ENCODE peak calls at places on chromosome 16, in six cellular contexts. C is right lobe of liver, W is sigmoid colon, N is endodermal cell, Y is lung, R is adrenal gland. L is an unnamed sample. For H3K9me3 and H3K4me1, the result is how much of the 10 kb centered on the place peaks cover.

GRCh38 chr16:83813818-83814653 is 6.3 kb downstream of the HSBP1 start:
- DNase-seq in C (no peak), W (no peak), N (no peak), Y (no peak), R (peak), L (no peak)

GRCh38 chr16:84141143-84141670 is 3.8 kb downstream of the HSDL1 start:
- DNase-seq in C (no peak), W (no peak), N (no peak), Y (no peak), R (no peak), L (no peak)

GRCh38 chr16:86122681-86123342 is 223.8 kb downstream of the IRF8 start:
- DNase-seq in C (no peak), W (peak), N (peak), Y (no peak), R (no peak), L (peak)

GRCh38 chr16:29012913-29013641 is 28.2 kb downstream of the LAT start:
- DNase-seq in C (no peak), W (no peak), N (no peak), Y (no peak), R (no peak), L (no peak)

GRCh38 chr16:46891910-46892309 is 7.7 kb downstream of the GPT2 start:
- DNase-seq in C (peak), W (no peak), N (no peak), Y (no peak), R (no peak), L (no peak)

GRCh38 chr16:81524382-81524781 is 79.8 kb downstream of the CMIP start:
- DNase-seq in C (peak), W (no peak), N (no peak), Y (no peak), R (no peak), L (no peak)

GRCh38 chr16:59060212-59060611 is 326.1 kb upstream of the GOT2 start:
- DNase-seq in C (no peak), W (no peak), N (no peak), Y (no peak), R (no peak), L (no peak)

GRCh38 chr16:72814226-72814625 is 233.7 kb downstream of the ZFHX3 start:
- DNase-seq in C (no peak), W (no peak), N (no peak), Y (no peak), R (no peak), L (no peak)

GRCh38 chr16:57347858-57348257 is 10.7 kb upstream of the CCL22 start:
- DNase-seq in C (no peak), W (no peak), N (no peak), Y (no peak), R (no peak), L (no peak)

GRCh38 chr16:10502766-10503165 is 77.6 kb downstream of the EMP2 start:
- DNase-seq in C (no peak), W (no peak), N (no peak), Y (no peak), R (no peak), L (no peak)

GRCh38 chr16:26569793-26570192 is 496.9 kb upstream of the C16orf82 start:
- DNase-seq in C (no peak), W (no peak), N (peak), Y (no peak), R (peak), L (peak)

GRCh38 chr16:83070416-83071199 is 443.8 kb downstream of the CDH13 start:
- DNase-seq in C (no peak), W (no peak), N (no peak), Y (no peak), R (no peak), L (peak)

GRCh38 chr16:46889942-46890300 is 5.8 kb downstream of the GPT2 start:
- DNase-seq in C (no peak), W (no peak), N (no peak), Y (no peak), R (no peak), L (no peak)

GRCh38 chr16:84916156-84916555 is 95.2 kb downstream of the ZDHHC7 start:
- DNase-seq in C (no peak), W (no peak), N (no peak), Y (no peak), R (no peak), L (no peak)

GRCh38 chr16:50900391-50900942 is 158.6 kb downstream of the CYLD start:
- DNase-seq in C (no peak), W (no peak), N (no peak), Y (no peak), R (no peak), L (no peak)

GRCh38 chr16:60310836-60311445 is 1576.8 kb upstream of the GOT2 start:
- DNase-seq in C (no peak), W (no peak), N (no peak), Y (no peak), R (no peak), L (no peak)

GRCh38 chr16:85458952-85459351 is 154.2 kb upstream of the GSE1 start:
- DNase-seq in C (no peak), W (no peak), N (no peak), Y (no peak), R (no peak), L (no peak)

GRCh38 chr16:13767215-13767614 is 152.7 kb upstream of the ERCC4 start:
- DNase-seq in C (no peak), W (no peak), N (no peak), Y (no peak), R (no peak), L (no peak)

GRCh38 chr16:89201467-89202377 is 1.4 kb upstream of the SLC22A31 start:
- DNase-seq in C (peak), W (peak), N (peak), Y (peak), R (peak), L (peak)

GRCh38 chr16:1791256-1791942 is 2.1 kb downstream of the IGFALS start:
- DNase-seq in C (peak), W (peak), N (peak), Y (no peak), R (no peak), L (no peak)
- H3K27ac ChIP-seq in C (no peak), W (no peak), N (no peak), Y (no peak), R (no peak), L (no peak)

GRCh38 chr16:3413730-3414379 is 12.8 kb downstream of the ZNF174 start:
- DNase-seq in C (no peak), W (no peak), N (peak), Y (no peak), R (no peak), L (no peak)
- H3K9me3 ChIP-seq in C (under half), W (under half), N (under half), Y (under half), R (under half), L (under half)

GRCh38 chr16:53721017-53721416 is 17.1 kb downstream of the FTO start:
- DNase-seq in C (no peak), W (no peak), N (no peak), Y (no peak), R (no peak), L (no peak)
- H3K4me1 ChIP-seq in C (under half), W (under half), N (under half), Y (under half), R (under half), L (under half)

DNA sequence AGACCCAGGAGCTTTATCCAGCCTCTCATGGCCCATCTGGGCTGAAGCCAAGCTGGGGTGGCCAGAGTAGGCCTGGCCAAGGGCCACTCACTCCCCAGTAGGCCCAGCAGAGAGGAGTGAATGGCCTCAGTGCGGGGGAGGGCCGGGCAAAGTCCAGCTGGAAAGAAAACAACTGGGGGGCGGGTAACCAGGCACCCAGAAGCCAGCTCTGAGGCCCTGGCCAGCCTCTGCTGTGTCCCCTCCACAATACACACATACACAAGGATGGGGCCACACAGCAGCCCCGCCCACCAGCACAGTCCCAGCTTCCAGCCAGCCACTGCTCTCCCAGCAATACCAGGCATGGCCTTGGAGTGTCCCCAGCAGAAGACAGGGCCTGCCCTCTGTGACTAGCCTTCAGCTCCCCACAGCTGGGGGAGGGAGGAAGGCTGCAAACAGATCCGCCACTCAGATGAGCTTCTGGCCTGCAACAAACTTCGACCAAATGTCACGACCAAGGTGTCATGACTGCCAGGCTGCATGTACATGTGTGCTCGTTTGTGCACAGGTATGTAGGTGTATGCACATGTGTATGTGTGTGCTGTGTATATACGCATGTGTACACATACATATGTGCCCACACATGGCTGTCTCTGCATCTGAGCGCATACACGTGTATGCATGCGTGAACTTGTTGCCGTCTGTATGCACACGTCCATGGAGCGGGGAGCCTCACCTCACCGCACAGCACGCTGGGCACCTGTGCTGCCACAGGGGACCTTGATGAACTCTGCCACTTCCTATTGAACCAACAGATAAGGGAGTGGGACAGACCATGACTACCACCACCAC is 5.0 kb downstream of the CARHSP1 start:
- DNase-seq in C (peak), W (no peak), N (peak), Y (no peak), R (peak), L (peak)
- H3K27ac ChIP-seq in C (peak), W (peak), N (no peak), Y (no peak), R (peak), L (peak)

GRCh38 chr16:35574454-35575431 is 2115.3 kb downstream of the TP53TG3F start:
- DNase-seq in C (no peak), W (no peak), N (no peak), Y (no peak), R (no peak), L (no peak)
- H3K9me3 ChIP-seq in C (under half), W (under half), N (half or more), Y (under half), R (under half), L (under half)

GRCh38 chr16:11852092-11852809 is 909 bp upstream of the RSL1D1 start:
- DNase-seq in C (no peak), W (no peak), N (no peak), Y (no peak), R (no peak), L (no peak)
- H3K4me1 ChIP-seq in C (under half), W (under half), N (under half), Y (under half), R (under half), L (under half)

GRCh38 chr16:49706620-49707355 is 149.1 kb downstream of the ZNF423 start:
- DNase-seq in C (no peak), W (no peak), N (no peak), Y (no peak), R (no peak), L (no peak)
- H3K27ac ChIP-seq in C (no peak), W (no peak), N (no peak), Y (no peak), R (no peak), L (no peak)

DNA sequence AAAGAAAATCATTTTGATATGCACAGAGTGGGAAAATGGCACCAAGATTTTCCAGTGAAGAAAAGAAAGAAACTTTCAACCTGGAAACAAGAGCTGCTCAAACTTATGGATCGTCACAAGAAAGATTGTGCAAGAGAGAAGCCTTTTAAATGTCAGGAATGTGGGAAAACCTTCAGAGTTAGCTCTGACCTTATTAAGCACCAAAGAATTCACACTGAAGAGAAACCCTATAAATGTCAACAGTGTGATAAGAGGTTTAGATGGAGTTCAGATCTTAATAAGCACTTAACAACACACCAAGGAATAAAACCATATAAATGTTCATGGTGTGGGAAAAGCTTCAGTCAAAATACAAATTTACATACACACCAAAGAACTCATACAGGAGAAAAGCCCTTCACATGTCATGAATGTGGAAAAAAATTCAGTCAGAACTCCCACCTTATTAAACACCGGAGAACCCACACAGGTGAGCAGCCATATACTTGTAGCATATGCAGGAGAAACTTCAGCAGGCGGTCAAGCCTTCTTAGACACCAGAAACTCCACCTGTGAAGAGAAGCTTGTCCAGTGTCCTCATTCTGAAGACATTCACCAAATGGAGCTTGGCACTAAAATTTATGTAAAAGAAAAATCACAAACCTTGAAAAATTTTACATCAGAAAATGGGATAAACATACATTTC is 12.2 kb downstream of the ZNF75A start:
- DNase-seq in C (no peak), W (no peak), N (no peak), Y (no peak), R (no peak), L (no peak)
- H3K9me3 ChIP-seq in C (under half), W (half or more), N (half or more), Y (under half), R (half or more), L (under half)

L was measured in small intestine.